ENCODE peak calls at places on chromosomes 5 and 9, in four cellular contexts. Z is psoas muscle, V is thoracic aorta, S is OCI-LY7. B is an unnamed sample.
A peak's percentile ranks its signal among the peaks of the same experiment; 100 is the strongest.

GRCh38 chr5:39580702-39581498 is 156.1 kb upstream of the DAB2 start:
- DNase-seq in Z (no peak), V (no peak), S (no peak), B (peak; percentile 27)

GRCh38 chr5:179375236-179375685 is 30.0 kb upstream of the ADAMTS2 start:
- DNase-seq in S (no peak), V (no peak), Z (no peak), B (no peak)

GRCh38 chr5:1062761-1063568 is 48.9 kb downstream of the SLC12A7 start:
- DNase-seq in Z (peak; percentile 8), S (no peak), V (no peak), B (no peak)

GRCh38 chr5:128574041-128574440 is 36.0 kb upstream of the FBN2 start:
- DNase-seq in V (no peak), S (no peak), Z (no peak), B (no peak)

GRCh38 chr5:111953351-111954127 is 196.5 kb upstream of the NREP start:
- DNase-seq in S (no peak), Z (no peak), V (no peak), B (no peak)

GRCh38 chr9:113787871-113788270 is 88.2 kb upstream of the ZNF618 start:
- DNase-seq in Z (no peak), V (no peak), S (no peak), B (no peak)

GRCh38 chr5:56516936-56517521 is 283.9 kb upstream of the ANKRD55 start:
- DNase-seq in V (no peak), S (no peak), Z (no peak), B (no peak)

GRCh38 chr5:167406503-167406902 is 884.9 kb upstream of the WWC1 start:
- DNase-seq in S (no peak), Z (no peak), V (no peak), B (no peak)

GRCh38 chr5:107378218-107378899 is 292.4 kb downstream of the EFNA5 start:
- DNase-seq in V (no peak), Z (no peak), S (peak; percentile 63), B (no peak)

GRCh38 chr5:172733974-172734346 is 37.0 kb downstream of the DUSP1 start:
- DNase-seq in Z (no peak), S (no peak), V (no peak), B (no peak)

GRCh38 chr5:142937265-142937877 is 167.2 kb downstream of the ARHGAP26 start:
- DNase-seq in V (no peak), S (no peak), Z (no peak), B (no peak)

GRCh38 chr9:26768196-26768595 is 124.4 kb downstream of the CAAP1 start:
- DNase-seq in S (no peak), Z (no peak), V (no peak), B (no peak)

GRCh38 chr5:163718256-163718655 is 212.8 kb downstream of the MAT2B start:
- DNase-seq in S (no peak), V (no peak), Z (no peak), B (no peak)

GRCh38 chr5:147628054-147628895 is 118.4 kb upstream of the DPYSL3 start:
- DNase-seq in Z (no peak), S (peak; percentile 71), V (no peak), B (peak; percentile 7)

GRCh38 chr9:107488400-107489143 is 997 bp downstream of the KLF4 start:
- DNase-seq in V (peak; percentile 30), S (no peak), Z (peak; percentile 83), B (no peak)

GRCh38 chr9:89527084-89527483 is 29.2 kb upstream of the SEMA4D start:
- DNase-seq in V (no peak), S (peak; percentile 30), Z (peak; percentile 41), B (no peak)

GRCh38 chr5:32538031-32538547 is 47.3 kb upstream of the SUB1 start:
- DNase-seq in Z (no peak), S (peak; percentile 76), V (no peak), B (no peak)

GRCh38 chr9:68515304-68516017 is 25.2 kb downstream of the TMEM252 start:
- DNase-seq in V (no peak), S (no peak), Z (peak; percentile 23), B (peak; percentile 30)

GRCh38 chr5:109819878-109820277 is 130.2 kb downstream of the MAN2A1 start:
- DNase-seq in Z (no peak), V (no peak), S (no peak), B (no peak)
- TF ChIP-seq CTCF in Z (no peak), V (no peak), S (peak; percentile 49), B (peak; percentile 3)

DNA sequence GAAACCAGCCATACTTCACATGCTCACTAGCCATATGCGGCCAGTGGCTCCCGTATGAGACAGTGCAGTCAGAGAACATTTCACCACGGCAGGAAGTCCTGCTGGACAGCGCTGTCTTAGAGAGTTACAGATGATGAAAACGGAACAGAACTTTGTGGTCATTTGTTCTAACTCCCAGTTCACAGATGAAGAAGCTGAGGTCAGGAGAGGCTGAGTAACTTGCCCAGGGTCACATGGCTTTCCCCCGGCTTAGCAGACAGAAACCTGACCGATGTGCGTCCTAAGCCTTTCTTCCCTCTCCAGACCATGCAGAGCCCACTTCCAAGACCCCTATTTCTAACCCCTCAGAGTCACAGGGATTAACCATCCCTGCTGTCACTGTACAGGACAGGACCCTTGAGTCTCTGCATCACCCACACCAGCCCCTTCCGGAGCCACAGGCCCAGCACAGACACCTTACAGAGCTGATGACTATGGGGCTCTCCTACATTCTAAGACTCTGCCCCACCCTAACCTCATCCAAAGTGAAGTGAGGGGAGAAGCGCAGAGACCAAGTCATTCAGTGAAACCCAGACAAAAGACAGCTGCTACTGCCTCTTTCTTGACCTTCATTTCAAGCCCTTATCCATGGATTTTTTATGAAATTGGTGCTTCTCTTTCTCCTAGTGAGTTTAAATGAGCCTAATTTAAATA is 86.9 kb downstream of the PTPN3 start:
- DNase-seq in V (no peak), Z (no peak), S (no peak), B (no peak)
- H3K4me3 ChIP-seq in V (no peak overlapping the region), Z (no peak overlapping the region), S (no peak overlapping the region), B (no peak overlapping the region)

GRCh38 chr9:104177003-104177611 is 83.0 kb downstream of the SMC2 start:
- DNase-seq in S (peak; percentile 23), Z (no peak), V (no peak), B (peak; percentile 3)
- TF ChIP-seq CTCF in S (peak; percentile 81), Z (peak; percentile 16), V (peak; percentile 46), B (peak; percentile 73)

GRCh38 chr9:105063665-105064247 is 135.8 kb upstream of the ABCA1 start:
- DNase-seq in S (no peak), V (no peak), Z (no peak), B (peak; percentile 93)
- H3K4me3 ChIP-seq in S (no peak overlapping the region), V (no peak overlapping the region), Z (no peak overlapping the region), B (no peak overlapping the region)

GRCh38 chr9:77897292-77897691 is 134.3 kb downstream of the GNAQ start:
- DNase-seq in Z (no peak), S (peak; percentile 1), V (no peak), B (no peak)
- TF ChIP-seq CTCF in Z (peak; percentile 7), S (peak; percentile 60), V (peak; percentile 15), B (peak; percentile 50)